ENCODE peak calls at places on chromosomes 16 and 17, in seven cellular contexts. S is stromal cell of bone marrow; H is stimulated activated CD8-positive, alpha-beta memory T cell treated with anti-CD3 and anti-CD28 coated beads, Interleukin-15, amount 100 ng/mL, for 24 hours; P is mesendoderm; D is NCI-H1930; I is A172; E is right lobe of liver. F is an unnamed sample.

GRCh38 chr17:7328840-7329359 is at the start of gene NEURL4:
- DNase-seq in S (no peak), H (no peak), P (peak; percentile 28), D (no peak), I (no peak), E (no peak), F (no peak)

GRCh38 chr16:9004183-9004582 is 40.5 kb upstream of the USP7 start:
- DNase-seq in S (no peak), H (no peak), P (no peak), D (no peak), I (no peak), E (no peak), F (no peak)

GRCh38 chr16:19654147-19654546 is 63.9 kb downstream of the KNOP1 start:
- DNase-seq in S (no peak), H (no peak), P (no peak), D (no peak), I (no peak), E (no peak), F (no peak)

GRCh38 chr17:18039535-18040286 is 503 bp downstream of the GID4 start:
- DNase-seq in S (no peak), H (peak; percentile 3), P (peak; percentile 66), D (no peak), I (no peak), E (peak; percentile 52), F (no peak)

GRCh38 chr17:8753136-8753975 is 5.0 kb downstream of the SPDYE4 start:
- DNase-seq in S (no peak), H (no peak), P (no peak), D (no peak), I (no peak), E (no peak), F (no peak)

GRCh38 chr16:1656808-1657617 is 21.1 kb upstream of the JPT2 start:
- DNase-seq in S (no peak), H (no peak), P (no peak), D (no peak), I (no peak), E (no peak), F (no peak)

GRCh38 chr16:70395345-70395901 is 43.5 kb downstream of the ST3GAL2 start:
- DNase-seq in S (no peak), H (peak; percentile 38), P (peak; percentile 83), D (peak; percentile 3), I (peak; percentile 32), E (peak; percentile 85), F (peak; percentile 60)

GRCh38 chr17:38996660-38997337 is 29.6 kb upstream of the FBXO47 start:
- DNase-seq in S (no peak), H (no peak), P (no peak), D (no peak), I (no peak), E (no peak), F (peak; percentile 29)